ENCODE peak calls at places on chromosome 4, in seven cellular contexts. One of them, this sample, is unnamed.

GRCh38 chr4:1511441-1512041 is 105.3 kb upstream of the NKX1-1 start:
- DNase-seq in testis: peak; percentile 90
- DNase-seq in lung: no peak
- DNase-seq in K562: peak; percentile 80
- DNase-seq in fibroblast of lung: peak; percentile 3
- DNase-seq in WERI-Rb-1: peak; percentile 46
- DNase-seq in left lung: peak; percentile 76
- DNase-seq in this sample: peak; percentile 39

GRCh38 chr4:76235407-76235806 is 16.1 kb upstream of the FAM47E start:
- DNase-seq in testis: no peak
- DNase-seq in lung: no peak
- DNase-seq in K562: no peak
- DNase-seq in fibroblast of lung: no peak
- DNase-seq in WERI-Rb-1: no peak
- DNase-seq in left lung: no peak
- DNase-seq in this sample: no peak

GRCh38 chr4:139951051-139951450 is 202.9 kb downstream of the MAML3 start:
- DNase-seq in testis: no peak
- DNase-seq in lung: no peak
- DNase-seq in K562: no peak
- DNase-seq in fibroblast of lung: peak; percentile 74
- DNase-seq in WERI-Rb-1: no peak
- DNase-seq in left lung: no peak
- DNase-seq in this sample: no peak

GRCh38 chr4:94256833-94257232 is 49.2 kb downstream of the SMARCAD1 start:
- DNase-seq in testis: no peak
- DNase-seq in lung: no peak
- DNase-seq in K562: no peak
- DNase-seq in fibroblast of lung: no peak
- DNase-seq in WERI-Rb-1: no peak
- DNase-seq in left lung: no peak
- DNase-seq in this sample: no peak

GRCh38 chr4:94577136-94577535 is 125.4 kb downstream of the PDLIM5 start:
- DNase-seq in testis: peak; percentile 53
- DNase-seq in lung: no peak
- DNase-seq in K562: no peak
- DNase-seq in fibroblast of lung: peak; percentile 88
- DNase-seq in WERI-Rb-1: peak; percentile 65
- DNase-seq in left lung: no peak
- DNase-seq in this sample: peak; percentile 26

GRCh38 chr4:78784255-78784654 is 8.1 kb downstream of the BMP2K start:
- DNase-seq in testis: no peak
- DNase-seq in lung: no peak
- DNase-seq in K562: no peak
- DNase-seq in fibroblast of lung: peak; percentile 95
- DNase-seq in WERI-Rb-1: no peak
- DNase-seq in left lung: no peak
- DNase-seq in this sample: no peak

GRCh38 chr4:134777626-134778025 is 576.0 kb upstream of the PABPC4L start:
- DNase-seq in testis: no peak
- DNase-seq in lung: no peak
- DNase-seq in K562: no peak
- DNase-seq in fibroblast of lung: peak; percentile 3
- DNase-seq in WERI-Rb-1: peak; percentile 20
- DNase-seq in left lung: no peak
- DNase-seq in this sample: no peak

GRCh38 chr4:83356899-83357661 is 22.4 kb upstream of the HPSE start:
- DNase-seq in testis: no peak
- DNase-seq in lung: no peak
- DNase-seq in K562: no peak
- DNase-seq in fibroblast of lung: peak; percentile 95
- DNase-seq in WERI-Rb-1: no peak
- DNase-seq in left lung: no peak
- DNase-seq in this sample: no peak

GRCh38 chr4:2413821-2414610 is 4.4 kb downstream of the ZFYVE28 start:
- DNase-seq in testis: no peak
- DNase-seq in lung: no peak
- DNase-seq in K562: peak; percentile 69
- DNase-seq in fibroblast of lung: no peak
- DNase-seq in WERI-Rb-1: no peak
- DNase-seq in left lung: peak; percentile 64
- DNase-seq in this sample: no peak

GRCh38 chr4:67198757-67199156 is 346.5 kb downstream of the CENPC start:
- DNase-seq in testis: peak; percentile 24
- DNase-seq in lung: no peak
- DNase-seq in K562: peak; percentile 6
- DNase-seq in fibroblast of lung: peak; percentile 61
- DNase-seq in WERI-Rb-1: peak; percentile 30
- DNase-seq in left lung: no peak
- DNase-seq in this sample: no peak
- TF ChIP-seq CTCF in testis: peak; percentile 14
- TF ChIP-seq CTCF in lung: no peak
- TF ChIP-seq CTCF in K562: no peak
- TF ChIP-seq CTCF in fibroblast of lung: no peak
- TF ChIP-seq CTCF in WERI-Rb-1: peak; percentile 49
- TF ChIP-seq CTCF in left lung: no peak
- TF ChIP-seq CTCF in this sample: peak; percentile 40

GRCh38 chr4:45636175-45636574 is 487.7 kb downstream of the GABRG1 start:
- DNase-seq in testis: no peak
- DNase-seq in lung: no peak
- DNase-seq in K562: no peak
- DNase-seq in fibroblast of lung: no peak
- DNase-seq in WERI-Rb-1: no peak
- DNase-seq in left lung: no peak
- DNase-seq in this sample: no peak
- H3K27ac ChIP-seq in testis: no peak overlapping the region
- H3K27ac ChIP-seq in lung: no peak overlapping the region
- H3K27ac ChIP-seq in K562: no peak overlapping the region
- H3K27ac ChIP-seq in fibroblast of lung: no peak overlapping the region
- H3K27ac ChIP-seq in WERI-Rb-1: no peak overlapping the region
- H3K27ac ChIP-seq in left lung: no peak overlapping the region
- H3K27ac ChIP-seq in this sample: no peak overlapping the region

GRCh38 chr4:57043304-57044251 is 64.9 kb downstream of the POLR2B start:
- DNase-seq in testis: peak; percentile 50
- DNase-seq in lung: no peak
- DNase-seq in K562: no peak
- DNase-seq in fibroblast of lung: peak; percentile 90
- DNase-seq in WERI-Rb-1: no peak
- DNase-seq in left lung: no peak
- DNase-seq in this sample: no peak

GRCh38 chr4:57039345-57039744 is 60.6 kb downstream of the POLR2B start:
- DNase-seq in testis: no peak
- DNase-seq in lung: no peak
- DNase-seq in K562: no peak
- DNase-seq in fibroblast of lung: no peak
- DNase-seq in WERI-Rb-1: no peak
- DNase-seq in left lung: no peak
- DNase-seq in this sample: no peak

GRCh38 chr4:57040510-57040909 is 61.8 kb downstream of the POLR2B start:
- DNase-seq in testis: no peak
- DNase-seq in lung: no peak
- DNase-seq in K562: no peak
- DNase-seq in fibroblast of lung: no peak
- DNase-seq in WERI-Rb-1: no peak
- DNase-seq in left lung: no peak
- DNase-seq in this sample: no peak

GRCh38 chr4:57034571-57034970 is 55.9 kb downstream of the POLR2B start:
- DNase-seq in testis: no peak
- DNase-seq in lung: no peak
- DNase-seq in K562: no peak
- DNase-seq in fibroblast of lung: no peak
- DNase-seq in WERI-Rb-1: no peak
- DNase-seq in left lung: no peak
- DNase-seq in this sample: no peak

GRCh38 chr4:57037982-57038604 is 59.4 kb downstream of the POLR2B start:
- DNase-seq in testis: peak; percentile 82
- DNase-seq in lung: peak; percentile 48
- DNase-seq in K562: peak; percentile 59
- DNase-seq in fibroblast of lung: no peak
- DNase-seq in WERI-Rb-1: peak; percentile 65
- DNase-seq in left lung: peak; percentile 87
- DNase-seq in this sample: peak; percentile 58
- H3K4me3 ChIP-seq in testis: no peak overlapping the region
- H3K4me3 ChIP-seq in lung: no peak overlapping the region
- H3K4me3 ChIP-seq in K562: no peak overlapping the region
- H3K4me3 ChIP-seq in fibroblast of lung: no peak overlapping the region
- H3K4me3 ChIP-seq in WERI-Rb-1: no peak overlapping the region
- H3K4me3 ChIP-seq in left lung: no peak overlapping the region
- H3K4me3 ChIP-seq in this sample: no peak overlapping the region

DNA sequence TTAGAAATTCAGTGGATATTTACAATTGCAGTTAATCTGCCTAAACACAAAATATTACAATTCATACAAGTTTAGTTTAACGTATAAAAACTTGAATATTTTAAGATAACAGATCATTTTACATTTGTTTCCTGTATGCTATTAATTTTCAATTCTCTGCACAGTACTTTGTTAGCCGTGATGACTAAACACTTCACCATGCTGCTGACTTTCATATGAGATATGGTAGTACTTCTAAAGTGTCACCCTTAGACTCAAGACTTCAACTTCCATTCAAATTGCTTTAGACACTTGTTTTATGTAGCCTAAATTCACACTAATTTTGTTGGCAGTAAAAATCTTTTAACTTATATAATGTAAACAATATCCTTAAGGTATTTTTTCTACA is 1646.4 kb upstream of the ADGRL3 start:
- DNase-seq in testis: no peak
- DNase-seq in lung: no peak
- DNase-seq in K562: no peak
- DNase-seq in fibroblast of lung: peak; percentile 61
- DNase-seq in WERI-Rb-1: no peak
- DNase-seq in left lung: no peak
- DNase-seq in this sample: no peak
- TF ChIP-seq CTCF in testis: no peak
- TF ChIP-seq CTCF in lung: no peak
- TF ChIP-seq CTCF in K562: no peak
- TF ChIP-seq CTCF in fibroblast of lung: no peak
- TF ChIP-seq CTCF in WERI-Rb-1: no peak
- TF ChIP-seq CTCF in left lung: no peak
- TF ChIP-seq CTCF in this sample: no peak

DNA sequence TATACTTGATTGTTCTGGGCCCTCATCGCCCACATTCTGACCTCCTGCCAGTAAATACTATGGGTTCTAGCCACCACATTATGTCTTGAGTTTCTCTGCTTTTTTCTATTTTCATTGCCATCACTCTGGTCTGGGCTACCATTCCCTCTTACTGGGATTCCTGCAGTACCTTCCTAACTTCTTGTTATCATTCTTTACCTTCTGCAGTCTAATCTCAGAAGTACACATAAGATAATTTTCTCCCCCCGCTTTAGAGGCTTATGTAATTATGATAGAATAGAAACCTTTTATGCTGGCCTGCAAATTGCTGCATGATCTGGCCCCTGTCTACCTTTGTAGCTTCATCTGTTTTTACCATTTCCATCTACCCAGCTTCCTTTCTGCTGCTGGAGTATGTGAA is 19.2 kb downstream of the STIM2 start:
- DNase-seq in testis: no peak
- DNase-seq in lung: no peak
- DNase-seq in K562: peak; percentile 18
- DNase-seq in fibroblast of lung: peak; percentile 33
- DNase-seq in WERI-Rb-1: no peak
- DNase-seq in left lung: no peak
- DNase-seq in this sample: no peak
- H3K27ac ChIP-seq in testis: no peak overlapping the region
- H3K27ac ChIP-seq in lung: no peak overlapping the region
- H3K27ac ChIP-seq in K562: peak overlapping the region; percentile 38
- H3K27ac ChIP-seq in fibroblast of lung: no peak overlapping the region
- H3K27ac ChIP-seq in WERI-Rb-1: no peak overlapping the region
- H3K27ac ChIP-seq in left lung: no peak overlapping the region
- H3K27ac ChIP-seq in this sample: no peak overlapping the region

GRCh38 chr4:34181891-34182290 is 2062.4 kb downstream of the ARAP2 start:
- DNase-seq in testis: no peak
- DNase-seq in lung: no peak
- DNase-seq in K562: no peak
- DNase-seq in fibroblast of lung: peak; percentile 49
- DNase-seq in WERI-Rb-1: no peak
- DNase-seq in left lung: no peak
- DNase-seq in this sample: no peak
- H3K4me3 ChIP-seq in testis: no peak overlapping the region
- H3K4me3 ChIP-seq in lung: no peak overlapping the region
- H3K4me3 ChIP-seq in K562: no peak overlapping the region
- H3K4me3 ChIP-seq in fibroblast of lung: no peak overlapping the region
- H3K4me3 ChIP-seq in WERI-Rb-1: no peak overlapping the region
- H3K4me3 ChIP-seq in left lung: no peak overlapping the region
- H3K4me3 ChIP-seq in this sample: no peak overlapping the region

DNA sequence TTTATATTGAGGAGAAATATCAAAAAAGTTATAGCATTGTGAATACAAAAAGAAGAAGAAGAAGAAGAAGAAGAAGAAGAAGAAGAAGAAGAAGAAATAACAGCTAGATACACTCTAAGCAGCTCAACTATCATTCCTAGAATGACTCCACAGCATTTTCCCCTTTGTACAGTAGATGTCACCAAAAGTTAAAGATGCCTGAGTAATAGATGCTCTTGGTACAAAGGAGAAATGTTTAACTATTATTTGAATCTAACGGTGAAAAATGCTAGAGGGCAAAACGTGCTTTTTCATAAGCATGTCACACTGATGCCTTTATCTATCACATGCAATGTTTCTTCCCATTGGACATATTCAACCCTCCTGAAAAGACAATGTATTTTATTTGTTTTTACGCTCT is 178.4 kb upstream of the GPRIN3 start:
- DNase-seq in testis: no peak
- DNase-seq in lung: no peak
- DNase-seq in K562: no peak
- DNase-seq in fibroblast of lung: no peak
- DNase-seq in WERI-Rb-1: no peak
- DNase-seq in left lung: no peak
- DNase-seq in this sample: no peak
- TF ChIP-seq CTCF in testis: no peak
- TF ChIP-seq CTCF in lung: no peak
- TF ChIP-seq CTCF in K562: no peak
- TF ChIP-seq CTCF in fibroblast of lung: peak; percentile 62
- TF ChIP-seq CTCF in WERI-Rb-1: peak; percentile 42
- TF ChIP-seq CTCF in left lung: no peak
- TF ChIP-seq CTCF in this sample: peak; percentile 22

GRCh38 chr4:88286897-88287296 is 2.5 kb upstream of the PPM1K start:
- DNase-seq in testis: no peak
- DNase-seq in lung: no peak
- DNase-seq in K562: no peak
- DNase-seq in fibroblast of lung: peak; percentile 7
- DNase-seq in WERI-Rb-1: no peak
- DNase-seq in left lung: no peak
- DNase-seq in this sample: no peak
- H3K27ac ChIP-seq in testis: no peak overlapping the region
- H3K27ac ChIP-seq in lung: peak overlapping the region; percentile 30
- H3K27ac ChIP-seq in K562: no peak overlapping the region
- H3K27ac ChIP-seq in fibroblast of lung: no peak overlapping the region
- H3K27ac ChIP-seq in WERI-Rb-1: no peak overlapping the region
- H3K27ac ChIP-seq in left lung: no peak overlapping the region
- H3K27ac ChIP-seq in this sample: peak overlapping the region; percentile 93

GRCh38 chr4:186605261-186605865 is 50.0 kb upstream of the MTNR1A start:
- DNase-seq in testis: no peak
- DNase-seq in lung: no peak
- DNase-seq in K562: no peak
- DNase-seq in fibroblast of lung: no peak
- DNase-seq in WERI-Rb-1: no peak
- DNase-seq in left lung: no peak
- DNase-seq in this sample: no peak
- H3K4me3 ChIP-seq in testis: no peak overlapping the region
- H3K4me3 ChIP-seq in lung: no peak overlapping the region
- H3K4me3 ChIP-seq in K562: no peak overlapping the region
- H3K4me3 ChIP-seq in fibroblast of lung: no peak overlapping the region
- H3K4me3 ChIP-seq in WERI-Rb-1: no peak overlapping the region
- H3K4me3 ChIP-seq in left lung: no peak overlapping the region
- H3K4me3 ChIP-seq in this sample: no peak overlapping the region